ENCODE peak calls at places on chromosomes 6 and 20, in nine cellular contexts. H, J, L, G, B, A, T, N and Q are unnamed samples.

GRCh38 chr20:41618807-41619294 is 674 bp upstream of the CHD6 start:
- DNase-seq in L (no peak), H (no peak), J (peak; percentile 25), N (no peak), G (no peak), B (no peak), A (no peak), T (no peak), Q (no peak)

GRCh38 chr20:25863536-25864325 is 167.1 kb upstream of the ZNF337 start:
- DNase-seq in G (peak; percentile 2), H (no peak), B (no peak), J (no peak), A (no peak), L (no peak), T (no peak), N (no peak), Q (no peak)

GRCh38 chr20:8646716-8647115 is 422.2 kb upstream of the PLCB4 start:
- DNase-seq in N (peak; percentile 74), B (no peak), H (peak; percentile 43), T (no peak), J (no peak), L (no peak), G (no peak), A (peak; percentile 33), Q (no peak)

GRCh38 chr6:14372738-14373484 is 255.3 kb downstream of the CD83 start:
- DNase-seq in T (no peak), G (no peak), L (no peak), N (no peak), B (no peak), A (no peak), J (no peak), H (no peak), Q (no peak)

GRCh38 chr20:47019106-47019824 is 124.6 kb downstream of the EYA2 start:
- DNase-seq in A (peak; percentile 62), J (no peak), B (no peak), L (no peak), N (peak; percentile 87), G (peak; percentile 95), T (no peak), H (peak; percentile 66), Q (no peak)

GRCh38 chr6:42021847-42022754 is 28.2 kb upstream of the TAF8 start:
- DNase-seq in A (peak; percentile 48), J (no peak), T (no peak), L (no peak), G (peak; percentile 45), B (peak; percentile 79), H (no peak), N (peak; percentile 55), Q (no peak)

GRCh38 chr6:15663057-15663638 is 320 bp upstream of the DTNBP1 start:
- DNase-seq in N (peak; percentile 53), T (no peak), L (no peak), J (no peak), H (peak; percentile 64), G (peak; percentile 56), A (peak; percentile 74), B (no peak), Q (no peak)

GRCh38 chr20:35988910-35989463 is 20.6 kb downstream of the CNBD2 start:
- DNase-seq in N (peak; percentile 41), J (no peak), H (no peak), B (no peak), L (no peak), A (peak; percentile 23), G (no peak), T (no peak), Q (no peak)

GRCh38 chr20:3786126-3786484 is 435 bp downstream of the CENPB start:
- DNase-seq in L (no peak), H (peak; percentile 46), G (peak; percentile 66), A (peak; percentile 67), N (peak; percentile 58), B (peak; percentile 71), T (peak; percentile 63), J (no peak), Q (no peak)

GRCh38 chr20:63071541-63072181 is 64.9 kb upstream of the BHLHE23 start:
- DNase-seq in B (no peak), J (no peak), L (no peak), T (no peak), A (no peak), N (peak; percentile 59), H (peak; percentile 71), G (peak; percentile 11), Q (no peak)

GRCh38 chr20:59820204-59821041 is 113.0 kb downstream of the SYCP2 start:
- DNase-seq in G (no peak), J (no peak), H (no peak), B (no peak), L (no peak), N (no peak), T (no peak), A (no peak), Q (no peak)

GRCh38 chr20:53171065-53171464 is 198.9 kb downstream of the TSHZ2 start:
- DNase-seq in G (no peak), L (no peak), J (no peak), T (no peak), B (no peak), A (no peak), H (no peak), N (no peak), Q (no peak)

DNA sequence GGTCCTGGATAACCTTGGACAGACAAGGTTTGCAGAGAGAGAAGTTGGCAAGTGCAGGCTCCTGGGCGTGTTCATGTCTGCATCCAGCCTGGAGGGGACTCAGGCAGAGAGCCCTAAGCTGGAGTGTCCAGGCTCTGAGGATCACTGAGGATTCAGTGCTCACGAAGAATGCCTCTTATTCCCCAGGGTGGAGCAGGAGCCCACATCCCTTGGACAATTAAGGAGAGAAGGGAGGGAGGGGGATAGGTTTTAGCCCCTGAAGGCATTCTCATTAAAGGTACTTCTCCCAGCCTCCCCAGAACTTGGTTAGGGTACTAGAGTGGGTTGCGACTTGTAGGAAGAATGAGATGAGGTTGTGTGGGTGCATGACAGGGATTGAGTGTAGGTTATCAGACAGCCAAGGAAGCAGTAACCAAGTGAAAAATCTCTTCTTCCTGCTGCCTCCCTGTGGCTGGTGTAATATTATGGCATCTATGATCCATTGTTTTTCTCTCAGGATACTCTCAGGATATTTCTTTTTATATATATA is 680 bp downstream of the HLA-DPB1 start:
- DNase-seq in G (no peak), H (no peak), T (no peak), L (no peak), N (no peak), J (no peak), B (no peak), A (no peak), Q (no peak)
- TF ChIP-seq CTCF in G (no peak), H (no peak), T (no peak), L (no peak), N (no peak), J (no peak), B (no peak), A (no peak), Q (no peak)

DNA sequence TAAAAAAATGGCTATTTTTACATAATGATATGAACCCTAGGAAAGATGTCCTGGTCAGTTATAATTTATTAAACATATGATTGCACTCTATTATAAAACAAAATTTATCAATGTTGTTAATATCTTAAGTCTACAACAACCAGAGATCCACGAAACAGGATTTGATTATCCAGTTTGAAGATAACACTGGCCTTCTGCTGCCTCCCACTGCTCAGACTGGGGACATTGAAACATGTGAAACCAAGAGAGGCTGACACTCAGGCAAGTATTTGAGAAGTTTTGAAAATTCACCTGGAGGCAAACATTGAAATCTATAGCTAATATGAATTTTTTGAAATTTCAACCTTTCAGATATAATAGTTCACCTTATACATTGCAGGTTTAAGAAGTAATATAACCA is 219.3 kb upstream of the HSF2 start:
- DNase-seq in T (no peak), L (no peak), H (peak; percentile 1), N (peak; percentile 40), A (no peak), G (peak; percentile 20), B (no peak), J (no peak), Q (no peak)
- TF ChIP-seq CTCF in T (peak; percentile 9), L (no peak), H (peak; percentile 41), N (peak; percentile 33), A (no peak), G (no peak), B (no peak), J (no peak), Q (no peak)

GRCh38 chr6:24933868-24934401 is 1.8 kb downstream of the RIPOR2 start:
- DNase-seq in G (no peak), N (no peak), A (no peak), L (no peak), B (no peak), J (no peak), H (no peak), T (no peak), Q (no peak)

GRCh38 chr6:24933266-24933665 is 2.5 kb downstream of the RIPOR2 start:
- DNase-seq in B (no peak), H (no peak), T (no peak), A (no peak), G (no peak), J (no peak), L (no peak), N (no peak), Q (no peak)

GRCh38 chr6:24935323-24935722 is 437 bp downstream of the RIPOR2 start:
- DNase-seq in J (no peak), L (no peak), A (no peak), H (no peak), T (no peak), N (no peak), B (no peak), G (no peak), Q (no peak)

GRCh38 chr6:24936641-24937317 is 1.0 kb upstream of the RIPOR2 start:
- DNase-seq in N (no peak), G (no peak), H (no peak), A (no peak), T (no peak), L (no peak), B (peak; percentile 78), J (no peak), Q (no peak)

GRCh38 chr6:24935753-24936152 is at the start of gene RIPOR2:
- DNase-seq in T (no peak), J (no peak), G (no peak), L (peak; percentile 75), H (no peak), N (no peak), A (peak; percentile 23), B (peak; percentile 58), Q (no peak)
- TF ChIP-seq CTCF in T (no peak), J (no peak), G (no peak), L (no peak), H (no peak), N (no peak), A (no peak), B (peak; percentile 37), Q (no peak)

DNA sequence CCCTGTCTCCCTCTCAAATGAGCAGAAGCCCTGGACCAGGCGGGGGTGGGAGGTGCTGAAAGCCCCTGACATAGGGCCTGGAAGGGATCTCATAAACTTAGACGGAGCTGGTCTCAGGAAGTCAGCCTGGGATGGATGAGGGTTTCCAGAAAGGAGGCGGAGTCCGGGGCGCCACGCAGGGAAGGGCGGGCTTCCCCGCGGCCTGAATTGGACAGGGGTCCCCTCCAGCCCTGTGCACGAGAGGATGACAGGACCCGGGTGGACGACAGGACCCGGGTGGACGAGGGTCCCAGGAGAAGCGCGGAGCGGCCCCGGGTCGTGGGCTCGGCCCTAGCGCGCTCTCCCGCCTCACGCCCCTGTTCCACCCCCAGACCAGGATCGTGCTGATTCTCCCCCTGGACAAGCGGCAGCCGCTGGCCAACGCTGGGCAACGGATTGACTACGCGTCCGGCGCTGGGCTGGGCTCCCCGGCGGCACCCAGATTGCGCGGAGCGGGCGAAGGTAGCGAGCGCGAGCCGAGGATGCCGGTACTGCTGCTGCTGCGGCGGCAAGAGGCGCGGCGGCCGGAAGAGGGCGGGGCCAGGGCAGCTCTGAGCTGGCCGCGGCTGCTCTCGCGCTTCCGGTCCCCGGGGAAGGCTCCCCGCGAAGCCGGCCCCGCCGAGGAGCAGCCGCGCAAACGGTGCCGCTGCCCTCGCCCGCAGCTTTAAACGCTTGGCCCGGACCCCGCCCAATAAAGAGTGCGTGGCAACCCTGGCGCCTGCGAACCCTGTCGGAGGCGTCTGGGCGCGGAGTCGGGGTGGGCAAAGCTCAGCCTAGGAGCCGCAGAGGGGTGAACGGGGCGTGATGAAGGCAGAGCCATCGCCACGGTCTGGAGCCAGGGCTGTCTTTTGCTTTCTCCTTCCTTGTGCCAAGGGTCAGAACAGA is 1.3 kb downstream of the C20orf144 start:
- DNase-seq in T (peak; percentile 84), N (peak; percentile 48), J (peak; percentile 71), G (peak; percentile 60), A (peak; percentile 81), B (peak; percentile 89), H (peak; percentile 72), L (peak; percentile 79), Q (no peak)
- TF ChIP-seq CTCF in T (no peak), N (no peak), J (no peak), G (no peak), A (no peak), B (no peak), H (no peak), L (no peak), Q (no peak)